ENCODE peak calls at places on chromosome 16, in seven cellular contexts. One of them, this sample, is unnamed.
A peak's percentile ranks its signal among the peaks of the same experiment; 100 is the strongest.

GRCh38 chr16:86566601-86566965 is at the start of gene FOXC2:
- DNase-seq in fibroblast of lung: peak; percentile 97
- DNase-seq in stimulated activated CD4-positive, alpha-beta T cell treated with anti-CD3 and anti-CD28 coated beads, Interleukin-1b, Interleukin-23, amount 100 ng/mL, for 24 hours: peak; percentile 54
- DNase-seq in AG04449: no peak
- DNase-seq in fibroblast of gingiva: peak; percentile 96
- DNase-seq in AG08396: peak; percentile 95
- DNase-seq in NCI-H1092 treated with DMSO at 0.1 percent for 48 hours: no peak
- DNase-seq in this sample: no peak

GRCh38 chr16:80122155-80122554 is 418.6 kb upstream of the DYNLRB2 start:
- DNase-seq in AG08396: no peak
- DNase-seq in NCI-H1092 treated with DMSO at 0.1 percent for 48 hours: no peak
- DNase-seq in stimulated activated CD4-positive, alpha-beta T cell treated with anti-CD3 and anti-CD28 coated beads, Interleukin-1b, Interleukin-23, amount 100 ng/mL, for 24 hours: no peak
- DNase-seq in AG04449: no peak
- DNase-seq in fibroblast of lung: peak; percentile 67
- DNase-seq in fibroblast of gingiva: peak; percentile 76
- DNase-seq in this sample: no peak

GRCh38 chr16:23670137-23670776 is 8.4 kb upstream of the PLK1 start:
- DNase-seq in fibroblast of lung: peak; percentile 93
- DNase-seq in fibroblast of gingiva: peak; percentile 45
- DNase-seq in NCI-H1092 treated with DMSO at 0.1 percent for 48 hours: no peak
- DNase-seq in stimulated activated CD4-positive, alpha-beta T cell treated with anti-CD3 and anti-CD28 coated beads, Interleukin-1b, Interleukin-23, amount 100 ng/mL, for 24 hours: peak; percentile 43
- DNase-seq in AG04449: peak; percentile 67
- DNase-seq in AG08396: peak; percentile 70
- DNase-seq in this sample: peak; percentile 90

GRCh38 chr16:84483882-84484565 is 20.4 kb downstream of the MEAK7 start:
- DNase-seq in AG04449: no peak
- DNase-seq in fibroblast of lung: no peak
- DNase-seq in fibroblast of gingiva: no peak
- DNase-seq in NCI-H1092 treated with DMSO at 0.1 percent for 48 hours: no peak
- DNase-seq in AG08396: no peak
- DNase-seq in stimulated activated CD4-positive, alpha-beta T cell treated with anti-CD3 and anti-CD28 coated beads, Interleukin-1b, Interleukin-23, amount 100 ng/mL, for 24 hours: no peak
- DNase-seq in this sample: no peak

GRCh38 chr16:57899771-57900661 is 70.9 kb downstream of the CNGB1 start:
- DNase-seq in AG04449: no peak
- DNase-seq in fibroblast of gingiva: peak; percentile 60
- DNase-seq in fibroblast of lung: peak; percentile 59
- DNase-seq in stimulated activated CD4-positive, alpha-beta T cell treated with anti-CD3 and anti-CD28 coated beads, Interleukin-1b, Interleukin-23, amount 100 ng/mL, for 24 hours: peak; percentile 54
- DNase-seq in AG08396: peak; percentile 68
- DNase-seq in NCI-H1092 treated with DMSO at 0.1 percent for 48 hours: peak; percentile 66
- DNase-seq in this sample: peak; percentile 79

GRCh38 chr16:27450836-27451341 is 48.9 kb downstream of the IL21R start:
- DNase-seq in NCI-H1092 treated with DMSO at 0.1 percent for 48 hours: no peak
- DNase-seq in fibroblast of gingiva: no peak
- DNase-seq in fibroblast of lung: no peak
- DNase-seq in AG04449: no peak
- DNase-seq in stimulated activated CD4-positive, alpha-beta T cell treated with anti-CD3 and anti-CD28 coated beads, Interleukin-1b, Interleukin-23, amount 100 ng/mL, for 24 hours: no peak
- DNase-seq in AG08396: no peak
- DNase-seq in this sample: peak; percentile 74

GRCh38 chr16:85082553-85083050 is 29.7 kb downstream of the CIBAR2 start:
- DNase-seq in fibroblast of gingiva: no peak
- DNase-seq in AG04449: no peak
- DNase-seq in fibroblast of lung: no peak
- DNase-seq in AG08396: no peak
- DNase-seq in stimulated activated CD4-positive, alpha-beta T cell treated with anti-CD3 and anti-CD28 coated beads, Interleukin-1b, Interleukin-23, amount 100 ng/mL, for 24 hours: no peak
- DNase-seq in NCI-H1092 treated with DMSO at 0.1 percent for 48 hours: no peak
- DNase-seq in this sample: peak; percentile 21

GRCh38 chr16:84194470-84195200 is 3.7 kb downstream of the ADAD2 start:
- DNase-seq in AG04449: no peak
- DNase-seq in NCI-H1092 treated with DMSO at 0.1 percent for 48 hours: peak; percentile 35
- DNase-seq in fibroblast of lung: no peak
- DNase-seq in AG08396: no peak
- DNase-seq in stimulated activated CD4-positive, alpha-beta T cell treated with anti-CD3 and anti-CD28 coated beads, Interleukin-1b, Interleukin-23, amount 100 ng/mL, for 24 hours: no peak
- DNase-seq in fibroblast of gingiva: no peak
- DNase-seq in this sample: peak; percentile 29

GRCh38 chr16:73206306-73206705 is 158.4 kb upstream of the ZFHX3 start:
- DNase-seq in AG08396: no peak
- DNase-seq in NCI-H1092 treated with DMSO at 0.1 percent for 48 hours: no peak
- DNase-seq in fibroblast of lung: no peak
- DNase-seq in fibroblast of gingiva: no peak
- DNase-seq in AG04449: no peak
- DNase-seq in stimulated activated CD4-positive, alpha-beta T cell treated with anti-CD3 and anti-CD28 coated beads, Interleukin-1b, Interleukin-23, amount 100 ng/mL, for 24 hours: no peak
- DNase-seq in this sample: no peak

GRCh38 chr16:65142276-65142675 is 20.4 kb upstream of the CDH11 start:
- DNase-seq in stimulated activated CD4-positive, alpha-beta T cell treated with anti-CD3 and anti-CD28 coated beads, Interleukin-1b, Interleukin-23, amount 100 ng/mL, for 24 hours: no peak
- DNase-seq in AG04449: no peak
- DNase-seq in fibroblast of gingiva: no peak
- DNase-seq in NCI-H1092 treated with DMSO at 0.1 percent for 48 hours: no peak
- DNase-seq in fibroblast of lung: peak; percentile 29
- DNase-seq in AG08396: no peak
- DNase-seq in this sample: no peak

GRCh38 chr16:75965504-75966374 is 239.4 kb upstream of the CPHXL start:
- DNase-seq in fibroblast of lung: no peak
- DNase-seq in AG08396: no peak
- DNase-seq in stimulated activated CD4-positive, alpha-beta T cell treated with anti-CD3 and anti-CD28 coated beads, Interleukin-1b, Interleukin-23, amount 100 ng/mL, for 24 hours: no peak
- DNase-seq in NCI-H1092 treated with DMSO at 0.1 percent for 48 hours: no peak
- DNase-seq in fibroblast of gingiva: no peak
- DNase-seq in AG04449: no peak
- DNase-seq in this sample: no peak

GRCh38 chr16:10922328-10923145 is 19.7 kb downstream of the DEXI start:
- DNase-seq in stimulated activated CD4-positive, alpha-beta T cell treated with anti-CD3 and anti-CD28 coated beads, Interleukin-1b, Interleukin-23, amount 100 ng/mL, for 24 hours: no peak
- DNase-seq in fibroblast of gingiva: peak; percentile 53
- DNase-seq in AG08396: peak; percentile 45
- DNase-seq in NCI-H1092 treated with DMSO at 0.1 percent for 48 hours: peak; percentile 71
- DNase-seq in fibroblast of lung: peak; percentile 57
- DNase-seq in AG04449: no peak
- DNase-seq in this sample: no peak

GRCh38 chr16:77896357-77896972 is 108.1 kb downstream of the VAT1L start:
- DNase-seq in stimulated activated CD4-positive, alpha-beta T cell treated with anti-CD3 and anti-CD28 coated beads, Interleukin-1b, Interleukin-23, amount 100 ng/mL, for 24 hours: no peak
- DNase-seq in AG04449: no peak
- DNase-seq in AG08396: no peak
- DNase-seq in fibroblast of gingiva: no peak
- DNase-seq in fibroblast of lung: peak; percentile 11
- DNase-seq in NCI-H1092 treated with DMSO at 0.1 percent for 48 hours: no peak
- DNase-seq in this sample: no peak

GRCh38 chr16:1439058-1439698 is 5.2 kb downstream of the CCDC154 start:
- DNase-seq in AG08396: no peak
- DNase-seq in fibroblast of lung: no peak
- DNase-seq in AG04449: no peak
- DNase-seq in NCI-H1092 treated with DMSO at 0.1 percent for 48 hours: no peak
- DNase-seq in stimulated activated CD4-positive, alpha-beta T cell treated with anti-CD3 and anti-CD28 coated beads, Interleukin-1b, Interleukin-23, amount 100 ng/mL, for 24 hours: no peak
- DNase-seq in fibroblast of gingiva: no peak
- DNase-seq in this sample: no peak

GRCh38 chr16:27244363-27244755 is 24.2 kb downstream of the NSMCE1 start:
- DNase-seq in fibroblast of lung: no peak
- DNase-seq in AG04449: no peak
- DNase-seq in stimulated activated CD4-positive, alpha-beta T cell treated with anti-CD3 and anti-CD28 coated beads, Interleukin-1b, Interleukin-23, amount 100 ng/mL, for 24 hours: no peak
- DNase-seq in fibroblast of gingiva: no peak
- DNase-seq in AG08396: no peak
- DNase-seq in NCI-H1092 treated with DMSO at 0.1 percent for 48 hours: no peak
- DNase-seq in this sample: no peak

GRCh38 chr16:2846511-2847310 is 11.3 kb downstream of the PRSS22 start:
- DNase-seq in stimulated activated CD4-positive, alpha-beta T cell treated with anti-CD3 and anti-CD28 coated beads, Interleukin-1b, Interleukin-23, amount 100 ng/mL, for 24 hours: no peak
- DNase-seq in fibroblast of lung: peak; percentile 85
- DNase-seq in AG08396: peak; percentile 43
- DNase-seq in AG04449: no peak
- DNase-seq in NCI-H1092 treated with DMSO at 0.1 percent for 48 hours: no peak
- DNase-seq in fibroblast of gingiva: no peak
- DNase-seq in this sample: no peak

GRCh38 chr16:69830534-69831211 is 68.5 kb downstream of the WWP2 start:
- DNase-seq in fibroblast of lung: no peak
- DNase-seq in AG08396: no peak
- DNase-seq in stimulated activated CD4-positive, alpha-beta T cell treated with anti-CD3 and anti-CD28 coated beads, Interleukin-1b, Interleukin-23, amount 100 ng/mL, for 24 hours: no peak
- DNase-seq in NCI-H1092 treated with DMSO at 0.1 percent for 48 hours: no peak
- DNase-seq in AG04449: no peak
- DNase-seq in fibroblast of gingiva: no peak
- DNase-seq in this sample: no peak

GRCh38 chr16:11665071-11665491 is 3.2 kb upstream of the SNN start:
- DNase-seq in AG08396: no peak
- DNase-seq in AG04449: no peak
- DNase-seq in fibroblast of gingiva: no peak
- DNase-seq in NCI-H1092 treated with DMSO at 0.1 percent for 48 hours: no peak
- DNase-seq in stimulated activated CD4-positive, alpha-beta T cell treated with anti-CD3 and anti-CD28 coated beads, Interleukin-1b, Interleukin-23, amount 100 ng/mL, for 24 hours: peak; percentile 19
- DNase-seq in fibroblast of lung: no peak
- DNase-seq in this sample: no peak

GRCh38 chr16:65667013-65667578 is 545.2 kb upstream of the CDH11 start:
- DNase-seq in stimulated activated CD4-positive, alpha-beta T cell treated with anti-CD3 and anti-CD28 coated beads, Interleukin-1b, Interleukin-23, amount 100 ng/mL, for 24 hours: no peak
- DNase-seq in AG08396: peak; percentile 20
- DNase-seq in fibroblast of lung: peak; percentile 52
- DNase-seq in AG04449: peak; percentile 5
- DNase-seq in NCI-H1092 treated with DMSO at 0.1 percent for 48 hours: peak; percentile 1
- DNase-seq in fibroblast of gingiva: peak; percentile 29
- DNase-seq in this sample: no peak

GRCh38 chr16:20868890-20869289 is 31.3 kb downstream of the DCUN1D3 start:
- DNase-seq in NCI-H1092 treated with DMSO at 0.1 percent for 48 hours: peak; percentile 57
- DNase-seq in stimulated activated CD4-positive, alpha-beta T cell treated with anti-CD3 and anti-CD28 coated beads, Interleukin-1b, Interleukin-23, amount 100 ng/mL, for 24 hours: no peak
- DNase-seq in fibroblast of gingiva: peak; percentile 81
- DNase-seq in AG04449: no peak
- DNase-seq in fibroblast of lung: peak; percentile 69
- DNase-seq in AG08396: peak; percentile 76
- DNase-seq in this sample: no peak

GRCh38 chr16:9362050-9362449 is 270.6 kb downstream of the HAPSTR1 start:
- DNase-seq in AG04449: no peak
- DNase-seq in fibroblast of gingiva: no peak
- DNase-seq in AG08396: no peak
- DNase-seq in stimulated activated CD4-positive, alpha-beta T cell treated with anti-CD3 and anti-CD28 coated beads, Interleukin-1b, Interleukin-23, amount 100 ng/mL, for 24 hours: no peak
- DNase-seq in fibroblast of lung: no peak
- DNase-seq in NCI-H1092 treated with DMSO at 0.1 percent for 48 hours: no peak
- DNase-seq in this sample: no peak

GRCh38 chr16:35730251-35730650 is 2270.8 kb downstream of the TP53TG3F start:
- DNase-seq in fibroblast of gingiva: no peak
- DNase-seq in fibroblast of lung: no peak
- DNase-seq in AG04449: no peak
- DNase-seq in AG08396: no peak
- DNase-seq in stimulated activated CD4-positive, alpha-beta T cell treated with anti-CD3 and anti-CD28 coated beads, Interleukin-1b, Interleukin-23, amount 100 ng/mL, for 24 hours: no peak
- DNase-seq in NCI-H1092 treated with DMSO at 0.1 percent for 48 hours: no peak
- DNase-seq in this sample: no peak

GRCh38 chr16:70697601-70698170 is 11.8 kb upstream of the MTSS2 start:
- DNase-seq in AG04449: no peak
- DNase-seq in NCI-H1092 treated with DMSO at 0.1 percent for 48 hours: no peak
- DNase-seq in fibroblast of gingiva: peak; percentile 34
- DNase-seq in fibroblast of lung: peak; percentile 72
- DNase-seq in stimulated activated CD4-positive, alpha-beta T cell treated with anti-CD3 and anti-CD28 coated beads, Interleukin-1b, Interleukin-23, amount 100 ng/mL, for 24 hours: no peak
- DNase-seq in AG08396: no peak
- DNase-seq in this sample: no peak

GRCh38 chr16:57760357-57761160 is 25.0 kb downstream of the KATNB1 start:
- DNase-seq in stimulated activated CD4-positive, alpha-beta T cell treated with anti-CD3 and anti-CD28 coated beads, Interleukin-1b, Interleukin-23, amount 100 ng/mL, for 24 hours: no peak
- DNase-seq in fibroblast of lung: no peak
- DNase-seq in NCI-H1092 treated with DMSO at 0.1 percent for 48 hours: no peak
- DNase-seq in AG04449: no peak
- DNase-seq in AG08396: no peak
- DNase-seq in fibroblast of gingiva: no peak
- DNase-seq in this sample: no peak

GRCh38 chr16:81095653-81095952 is 592 bp downstream of the GCSH start:
- DNase-seq in fibroblast of lung: no peak
- DNase-seq in NCI-H1092 treated with DMSO at 0.1 percent for 48 hours: no peak
- DNase-seq in AG08396: no peak
- DNase-seq in AG04449: no peak
- DNase-seq in stimulated activated CD4-positive, alpha-beta T cell treated with anti-CD3 and anti-CD28 coated beads, Interleukin-1b, Interleukin-23, amount 100 ng/mL, for 24 hours: no peak
- DNase-seq in fibroblast of gingiva: no peak
- DNase-seq in this sample: no peak

GRCh38 chr16:21167360-21167759 is 8.9 kb downstream of the LDAF1 start:
- DNase-seq in stimulated activated CD4-positive, alpha-beta T cell treated with anti-CD3 and anti-CD28 coated beads, Interleukin-1b, Interleukin-23, amount 100 ng/mL, for 24 hours: no peak
- DNase-seq in NCI-H1092 treated with DMSO at 0.1 percent for 48 hours: no peak
- DNase-seq in AG08396: peak; percentile 78
- DNase-seq in fibroblast of gingiva: peak; percentile 71
- DNase-seq in AG04449: peak; percentile 58
- DNase-seq in fibroblast of lung: peak; percentile 98
- DNase-seq in this sample: no peak

GRCh38 chr16:54657058-54657708 is 273.5 kb upstream of the IRX5 start:
- DNase-seq in AG08396: no peak
- DNase-seq in NCI-H1092 treated with DMSO at 0.1 percent for 48 hours: no peak
- DNase-seq in fibroblast of gingiva: peak; percentile 35
- DNase-seq in fibroblast of lung: peak; percentile 78
- DNase-seq in AG04449: no peak
- DNase-seq in stimulated activated CD4-positive, alpha-beta T cell treated with anti-CD3 and anti-CD28 coated beads, Interleukin-1b, Interleukin-23, amount 100 ng/mL, for 24 hours: no peak
- DNase-seq in this sample: no peak

GRCh38 chr16:88760424-88761142 is 24.4 kb downstream of the PIEZO1 start:
- DNase-seq in AG08396: no peak
- DNase-seq in stimulated activated CD4-positive, alpha-beta T cell treated with anti-CD3 and anti-CD28 coated beads, Interleukin-1b, Interleukin-23, amount 100 ng/mL, for 24 hours: no peak
- DNase-seq in NCI-H1092 treated with DMSO at 0.1 percent for 48 hours: no peak
- DNase-seq in fibroblast of lung: no peak
- DNase-seq in AG04449: no peak
- DNase-seq in fibroblast of gingiva: no peak
- DNase-seq in this sample: no peak

GRCh38 chr16:13936596-13937081 is 16.7 kb downstream of the ERCC4 start:
- DNase-seq in AG08396: peak; percentile 52
- DNase-seq in stimulated activated CD4-positive, alpha-beta T cell treated with anti-CD3 and anti-CD28 coated beads, Interleukin-1b, Interleukin-23, amount 100 ng/mL, for 24 hours: no peak
- DNase-seq in AG04449: no peak
- DNase-seq in NCI-H1092 treated with DMSO at 0.1 percent for 48 hours: no peak
- DNase-seq in fibroblast of lung: peak; percentile 56
- DNase-seq in fibroblast of gingiva: peak; percentile 80
- DNase-seq in this sample: no peak

GRCh38 chr16:77711775-77712174 is 10.5 kb upstream of the NUDT7 start:
- DNase-seq in stimulated activated CD4-positive, alpha-beta T cell treated with anti-CD3 and anti-CD28 coated beads, Interleukin-1b, Interleukin-23, amount 100 ng/mL, for 24 hours: no peak
- DNase-seq in fibroblast of gingiva: no peak
- DNase-seq in AG04449: no peak
- DNase-seq in AG08396: no peak
- DNase-seq in fibroblast of lung: peak; percentile 70
- DNase-seq in NCI-H1092 treated with DMSO at 0.1 percent for 48 hours: no peak
- DNase-seq in this sample: no peak

GRCh38 chr16:1194665-1195392 is 30.2 kb downstream of the TPSG1 start:
- DNase-seq in fibroblast of lung: no peak
- DNase-seq in fibroblast of gingiva: no peak
- DNase-seq in AG04449: no peak
- DNase-seq in stimulated activated CD4-positive, alpha-beta T cell treated with anti-CD3 and anti-CD28 coated beads, Interleukin-1b, Interleukin-23, amount 100 ng/mL, for 24 hours: no peak
- DNase-seq in NCI-H1092 treated with DMSO at 0.1 percent for 48 hours: peak; percentile 5
- DNase-seq in AG08396: peak; percentile 69
- DNase-seq in this sample: no peak

GRCh38 chr16:57299719-57300386 is 15.4 kb upstream of the PLLP start:
- DNase-seq in AG04449: peak; percentile 86
- DNase-seq in stimulated activated CD4-positive, alpha-beta T cell treated with anti-CD3 and anti-CD28 coated beads, Interleukin-1b, Interleukin-23, amount 100 ng/mL, for 24 hours: peak; percentile 75
- DNase-seq in NCI-H1092 treated with DMSO at 0.1 percent for 48 hours: peak; percentile 83
- DNase-seq in AG08396: peak; percentile 88
- DNase-seq in fibroblast of gingiva: peak; percentile 94
- DNase-seq in fibroblast of lung: peak; percentile 93
- DNase-seq in this sample: peak; percentile 95

GRCh38 chr16:83068686-83069085 is 441.9 kb downstream of the CDH13 start:
- DNase-seq in AG04449: no peak
- DNase-seq in NCI-H1092 treated with DMSO at 0.1 percent for 48 hours: peak; percentile 59
- DNase-seq in fibroblast of gingiva: peak; percentile 24
- DNase-seq in fibroblast of lung: peak; percentile 42
- DNase-seq in AG08396: no peak
- DNase-seq in stimulated activated CD4-positive, alpha-beta T cell treated with anti-CD3 and anti-CD28 coated beads, Interleukin-1b, Interleukin-23, amount 100 ng/mL, for 24 hours: no peak
- DNase-seq in this sample: no peak

GRCh38 chr16:1525871-1526607 is 7.4 kb upstream of the TMEM204 start:
- DNase-seq in fibroblast of gingiva: no peak
- DNase-seq in stimulated activated CD4-positive, alpha-beta T cell treated with anti-CD3 and anti-CD28 coated beads, Interleukin-1b, Interleukin-23, amount 100 ng/mL, for 24 hours: no peak
- DNase-seq in AG08396: no peak
- DNase-seq in fibroblast of lung: no peak
- DNase-seq in NCI-H1092 treated with DMSO at 0.1 percent for 48 hours: no peak
- DNase-seq in AG04449: no peak
- DNase-seq in this sample: no peak

GRCh38 chr16:66458853-66459252 is 31.8 kb downstream of the BEAN1 start:
- DNase-seq in fibroblast of gingiva: no peak
- DNase-seq in stimulated activated CD4-positive, alpha-beta T cell treated with anti-CD3 and anti-CD28 coated beads, Interleukin-1b, Interleukin-23, amount 100 ng/mL, for 24 hours: no peak
- DNase-seq in AG08396: no peak
- DNase-seq in fibroblast of lung: no peak
- DNase-seq in AG04449: no peak
- DNase-seq in NCI-H1092 treated with DMSO at 0.1 percent for 48 hours: no peak
- DNase-seq in this sample: no peak

GRCh38 chr16:78460428-78460827 is 361.0 kb downstream of the WWOX start:
- DNase-seq in fibroblast of gingiva: no peak
- DNase-seq in stimulated activated CD4-positive, alpha-beta T cell treated with anti-CD3 and anti-CD28 coated beads, Interleukin-1b, Interleukin-23, amount 100 ng/mL, for 24 hours: no peak
- DNase-seq in fibroblast of lung: no peak
- DNase-seq in AG04449: no peak
- DNase-seq in NCI-H1092 treated with DMSO at 0.1 percent for 48 hours: no peak
- DNase-seq in AG08396: no peak
- DNase-seq in this sample: no peak